ENCODE peak calls at places on chromosomes 12 and 14, in ten cellular contexts. P is body of pancreas, H is HCT116, D is tibial nerve, W is heart left ventricle, G is GM12878, Z is A549, F is uterus, C is ovary, S is endothelial cell of umbilical vein. X is an unnamed sample.

GRCh38 chr14:55136241-55136640 is 7.2 kb downstream of the LGALS3 start:
- DNase-seq in P (no peak), H (no peak), D (no peak), W (no peak), G (no peak), Z (no peak), F (no peak), C (no peak), S (no peak), X (no peak)

GRCh38 chr12:12835378-12836145 is 22.4 kb downstream of the DDX47 start:
- DNase-seq in P (no peak), H (peak), D (no peak), W (no peak), G (no peak), Z (peak), F (no peak), C (no peak), S (no peak), X (peak)

GRCh38 chr12:8026282-8026637 is 6.3 kb upstream of the FOXJ2 start:
- DNase-seq in P (no peak), H (no peak), D (no peak), W (no peak), G (no peak), Z (no peak), F (no peak), C (no peak), S (no peak), X (no peak)

GRCh38 chr12:48032597-48032996 is 28.3 kb upstream of the COL2A1 start:
- DNase-seq in P (no peak), H (no peak), D (no peak), W (no peak), G (no peak), Z (no peak), F (no peak), C (no peak), S (no peak), X (no peak)

GRCh38 chr14:101460986-101461750 is 100.1 kb upstream of the DIO3 start:
- DNase-seq in P (no peak), H (no peak), D (no peak), W (no peak), G (no peak), Z (no peak), F (no peak), C (peak), S (no peak), X (no peak)

GRCh38 chr12:6230321-6231110 is 30.3 kb downstream of the CD9 start:
- DNase-seq in P (peak), H (no peak), D (peak), W (peak), G (peak), Z (no peak), F (peak), C (no peak), S (no peak), X (no peak)

GRCh38 chr14:100067481-100067880 is 2.3 kb downstream of the EVL start:
- DNase-seq in P (no peak), H (no peak), D (no peak), W (no peak), G (no peak), Z (no peak), F (no peak), C (no peak), S (no peak), X (no peak)

GRCh38 chr14:61574514-61574807 is 120.9 kb upstream of the HIF1A start:
- DNase-seq in P (no peak), H (no peak), D (no peak), W (no peak), G (no peak), Z (no peak), F (no peak), C (no peak), S (no peak), X (no peak)

GRCh38 chr14:65222434-65222833 is 120.1 kb upstream of the MAX start:
- DNase-seq in P (peak), H (peak), D (no peak), W (peak), G (no peak), Z (no peak), F (no peak), C (peak), S (peak), X (no peak)

GRCh38 chr12:16393126-16393525 is 45.7 kb downstream of the MGST1 start:
- DNase-seq in P (no peak), H (no peak), D (no peak), W (no peak), G (no peak), Z (no peak), F (no peak), C (no peak), S (no peak), X (no peak)

GRCh38 chr12:65943388-65944137 is 119.3 kb downstream of the HMGA2 start:
- DNase-seq in P (no peak), H (no peak), D (no peak), W (no peak), G (no peak), Z (no peak), F (no peak), C (no peak), S (no peak), X (no peak)

GRCh38 chr12:96434107-96434506 is 33.9 kb upstream of the CDK17 start:
- DNase-seq in P (no peak), H (no peak), D (no peak), W (no peak), G (no peak), Z (no peak), F (no peak), C (no peak), S (peak), X (no peak)

GRCh38 chr12:80040075-80040738 is 59.1 kb upstream of the OTOGL start:
- DNase-seq in P (no peak), H (no peak), D (no peak), W (no peak), G (no peak), Z (no peak), F (no peak), C (no peak), S (no peak), X (no peak)

GRCh38 chr12:11650697-11651281 is 1.3 kb downstream of the ETV6 start:
- DNase-seq in P (no peak), H (no peak), D (no peak), W (no peak), G (peak), Z (peak), F (no peak), C (no peak), S (peak), X (no peak)

GRCh38 chr12:57621497-57622292 is 10.5 kb downstream of the ARHGEF25 start:
- DNase-seq in P (peak), H (peak), D (no peak), W (no peak), G (no peak), Z (peak), F (peak), C (peak), S (peak), X (peak)

GRCh38 chr14:78156196-78156595 is 14.0 kb upstream of the NRXN3 start:
- DNase-seq in P (no peak), H (no peak), D (no peak), W (no peak), G (no peak), Z (no peak), F (no peak), C (no peak), S (no peak), X (no peak)

GRCh38 chr12:67151891-67152290 is 117.3 kb upstream of the CAND1 start:
- DNase-seq in P (no peak), H (no peak), D (no peak), W (no peak), G (no peak), Z (no peak), F (no peak), C (no peak), S (no peak), X (no peak)
- TF ChIP-seq POLR2A in P (no peak), H (no peak), D (no peak), W (no peak), G (no peak), Z (no peak), F (no peak), C (no peak), S (no peak), X (no peak)

GRCh38 chr12:2008677-2009076 is 4.4 kb upstream of the DCP1B start:
- DNase-seq in P (no peak), H (no peak), D (no peak), W (no peak), G (no peak), Z (no peak), F (no peak), C (no peak), S (no peak), X (no peak)

GRCh38 chr12:2009623-2010022 is 5.4 kb upstream of the DCP1B start:
- DNase-seq in P (no peak), H (no peak), D (no peak), W (no peak), G (no peak), Z (no peak), F (no peak), C (no peak), S (no peak), X (no peak)

GRCh38 chr12:2003676-2004112 is 563 bp downstream of the DCP1B start:
- DNase-seq in P (no peak), H (no peak), D (no peak), W (no peak), G (no peak), Z (peak), F (no peak), C (no peak), S (no peak), X (no peak)

DNA sequence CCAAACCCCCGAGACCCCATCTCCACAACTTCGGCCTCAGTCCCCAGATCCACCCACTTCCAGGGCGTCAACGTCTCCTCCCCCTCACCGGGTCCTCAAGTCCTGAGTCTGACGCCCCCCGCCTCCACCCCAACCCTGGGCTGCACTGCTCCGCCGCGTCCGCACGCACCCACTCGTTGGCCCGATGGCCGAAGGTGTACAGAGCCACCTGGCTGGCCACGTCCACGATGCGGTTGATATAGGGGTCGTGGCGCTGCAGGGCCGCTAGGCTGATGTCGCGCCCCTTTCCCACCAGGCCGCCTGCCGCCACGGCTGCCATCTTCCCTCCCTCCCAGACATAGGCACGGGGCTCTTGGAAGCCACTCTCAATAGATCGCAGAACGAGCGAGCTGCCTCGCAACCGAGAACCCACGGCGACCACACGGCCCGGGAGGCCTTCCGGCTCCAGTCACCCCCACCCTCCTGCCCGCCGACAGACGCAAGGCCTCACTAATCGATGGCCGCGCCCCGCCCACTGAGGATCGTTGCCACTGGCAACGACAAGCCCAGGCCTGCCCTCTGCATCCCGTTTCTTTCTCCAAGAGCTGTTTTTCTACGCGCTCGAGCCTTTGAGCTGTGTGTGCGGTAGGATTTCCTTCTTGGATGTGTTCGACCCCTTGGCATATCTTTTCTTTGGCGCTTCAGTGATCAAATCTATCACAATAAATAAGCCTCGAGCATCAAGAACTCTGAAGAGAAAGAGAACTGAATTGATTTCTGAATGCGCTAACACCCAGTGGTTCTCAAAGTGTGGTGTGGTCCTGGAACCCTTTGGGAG is at the start of gene DCP1B:
- DNase-seq in P (peak), H (peak), D (peak), W (peak), G (peak), Z (peak), F (peak), C (peak), S (peak), X (peak)
- TF ChIP-seq POLR2A in P (peak), H (peak), D (peak), W (no peak), G (peak), Z (peak), F (peak), C (peak), S (peak), X (peak)

GRCh38 chr12:64403708-64404469 is at the start of gene XPOT:
- DNase-seq in P (peak), H (peak), D (peak), W (peak), G (peak), Z (peak), F (peak), C (peak), S (peak), X (peak)
- TF ChIP-seq POLR2A in P (no peak), H (peak), D (peak), W (no peak), G (peak), Z (peak), F (peak), C (no peak), S (peak), X (peak)

GRCh38 chr12:52032797-52033505 is 18.3 kb upstream of the NR4A1 start:
- DNase-seq in P (peak), H (peak), D (peak), W (peak), G (peak), Z (peak), F (peak), C (peak), S (peak), X (peak)
- TF ChIP-seq POLR2A in P (peak), H (no peak), D (no peak), W (peak), G (peak), Z (peak), F (peak), C (peak), S (peak), X (no peak)

GRCh38 chr14:22766457-22767322 is at the start of gene OXA1L:
- DNase-seq in P (peak), H (peak), D (peak), W (peak), G (peak), Z (peak), F (peak), C (peak), S (peak), X (peak)
- TF ChIP-seq POLR2A in P (peak), H (peak), D (peak), W (no peak), G (peak), Z (peak), F (peak), C (peak), S (peak), X (peak)

DNA sequence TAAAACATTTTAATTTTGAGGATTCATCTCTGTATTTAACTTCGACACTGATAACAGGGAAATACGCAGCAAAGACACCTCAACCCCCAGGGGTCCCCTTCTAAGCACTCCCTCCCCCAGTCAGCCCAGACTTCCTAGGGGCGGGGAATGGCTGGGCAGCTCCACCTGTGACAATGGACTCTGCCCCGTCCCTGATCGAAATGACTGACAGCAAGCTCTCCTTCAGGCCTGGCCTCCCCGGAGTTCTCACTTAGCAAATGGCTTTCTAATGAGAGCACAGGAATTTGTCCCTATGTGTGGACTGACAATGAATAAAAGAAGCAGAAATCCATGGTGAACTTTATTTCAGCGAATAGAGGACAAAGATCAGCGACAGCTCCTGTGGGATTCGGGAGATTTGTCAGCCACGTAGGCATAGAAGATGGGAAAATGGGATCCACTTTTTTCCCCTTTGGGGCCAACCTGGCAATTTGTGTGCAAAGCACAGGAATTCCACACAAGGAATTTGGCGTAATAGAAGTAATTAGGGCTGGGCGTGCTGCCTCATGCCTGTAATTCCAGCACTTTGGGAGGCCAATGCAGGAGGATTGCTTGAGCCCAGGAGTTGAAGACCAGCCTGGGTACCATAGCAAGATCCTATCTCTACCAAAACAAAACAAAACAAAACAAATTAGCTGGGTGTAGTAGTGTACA is 63.8 kb downstream of the TNFAIP2 start:
- DNase-seq in P (peak), H (no peak), D (no peak), W (no peak), G (no peak), Z (no peak), F (no peak), C (no peak), S (no peak), X (no peak)
- TF ChIP-seq POLR2A in P (no peak), H (no peak), D (no peak), W (no peak), G (no peak), Z (no peak), F (no peak), C (no peak), S (no peak), X (no peak)

GRCh38 chr12:110742718-110743570 is at the start of gene PPP1CC:
- DNase-seq in P (peak), H (peak), D (peak), W (peak), G (peak), Z (peak), F (peak), C (peak), S (peak), X (peak)
- TF ChIP-seq POLR2A in P (peak), H (peak), D (peak), W (no peak), G (peak), Z (peak), F (peak), C (peak), S (peak), X (peak)

DNA sequence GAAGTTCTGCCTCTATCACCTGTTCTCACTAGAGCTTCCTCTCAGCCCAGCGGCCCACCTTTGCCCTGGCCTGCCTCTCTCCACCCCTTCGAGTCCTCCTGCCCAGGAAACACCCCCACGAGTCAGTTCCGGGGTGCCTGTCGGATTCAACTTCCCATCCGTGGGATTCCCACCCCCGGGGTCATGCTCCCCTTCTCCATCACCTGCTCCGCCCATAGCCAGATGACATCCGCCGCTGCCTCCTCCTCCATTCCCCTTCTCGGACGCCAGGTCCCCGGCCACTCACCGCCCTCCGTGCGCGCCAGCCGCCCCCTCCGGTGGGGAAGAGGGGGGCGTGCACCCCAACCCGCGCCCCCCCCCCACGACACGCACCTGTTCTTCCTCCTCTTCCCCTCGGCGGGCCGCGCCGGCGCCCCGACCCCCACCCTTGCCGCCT is 758 bp downstream of the SPPL3 start:
- DNase-seq in P (peak), H (no peak), D (peak), W (peak), G (peak), Z (peak), F (peak), C (peak), S (peak), X (peak)
- TF ChIP-seq POLR2A in P (no peak), H (no peak), D (no peak), W (no peak), G (peak), Z (no peak), F (no peak), C (no peak), S (no peak), X (peak)

DNA sequence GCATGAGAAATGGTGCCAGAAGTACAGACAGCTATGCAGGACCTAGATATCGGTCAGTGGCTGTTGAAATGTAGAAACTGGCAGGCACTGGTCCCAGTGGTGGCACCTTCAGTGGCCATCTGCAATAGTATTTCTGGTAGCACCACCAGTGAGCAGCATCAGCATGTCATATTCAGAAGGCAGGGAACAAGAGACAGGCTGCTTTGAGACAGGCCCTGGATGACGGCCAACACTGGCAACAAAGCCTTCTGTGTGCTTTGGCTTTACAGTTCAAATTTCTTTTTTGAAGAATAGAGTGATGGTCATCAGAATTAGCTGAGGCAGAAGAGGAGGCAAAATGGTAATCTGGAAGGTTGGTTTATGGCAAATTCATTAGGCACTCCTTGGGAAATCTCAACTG is 273.4 kb upstream of the SLC16A7 start:
- DNase-seq in P (no peak), H (no peak), D (no peak), W (peak), G (no peak), Z (no peak), F (no peak), C (no peak), S (no peak), X (no peak)
- TF ChIP-seq POLR2A in P (no peak), H (no peak), D (no peak), W (no peak), G (no peak), Z (no peak), F (no peak), C (no peak), S (no peak), X (no peak)

X was measured in H54.